ENCODE peak calls at places on chromosome 21, in ten cellular contexts. Z is K562, E is GM23338, T is HCT116, O is endothelial cell of umbilical vein, U is prostate gland, Y is stomach, R is HepG2, M is suprapubic skin, V is H1. G is an unnamed sample. For H3K36me3, the result is how much of the 10 kb centered on the place peaks cover.

GRCh38 chr21:15009964-15010363 is 54.8 kb downstream of the NRIP1 start:
- DNase-seq in Z (no peak), E (no peak), T (no peak), O (no peak), U (no peak), Y (no peak), R (no peak), M (no peak), V (no peak), G (no peak)

GRCh38 chr21:27648560-27648959 is 681.7 kb upstream of the ADAMTS5 start:
- DNase-seq in Z (no peak), E (no peak), T (no peak), O (peak), U (no peak), Y (no peak), R (no peak), M (no peak), V (no peak), G (no peak)

GRCh38 chr21:44885615-44886014 is 12.1 kb upstream of the PTTG1IP start:
- DNase-seq in Z (no peak), E (no peak), T (no peak), O (no peak), U (no peak), Y (no peak), R (no peak), M (no peak), V (no peak), G (no peak)

GRCh38 chr21:44901391-44902074 is 19.2 kb downstream of the ITGB2 start:
- DNase-seq in Z (no peak), E (no peak), T (no peak), O (no peak), U (no peak), Y (no peak), R (no peak), M (no peak), V (no peak), G (no peak)

GRCh38 chr21:41074607-41075184 is 93.3 kb upstream of the BACE2 start:
- DNase-seq in Z (no peak), E (no peak), T (no peak), O (no peak), U (no peak), Y (no peak), R (no peak), M (no peak), V (no peak), G (no peak)

GRCh38 chr21:26844258-26845065 is 747 bp downstream of the ADAMTS1 start:
- DNase-seq in Z (no peak), E (peak), T (no peak), O (peak), U (peak), Y (no peak), R (no peak), M (peak), V (no peak), G (no peak)

GRCh38 chr21:37631319-37632117 is 264.9 kb downstream of the DYRK1A start:
- DNase-seq in Z (no peak), E (peak), T (no peak), O (peak), U (peak), Y (peak), R (no peak), M (no peak), V (peak), G (peak)

GRCh38 chr21:33418686-33419085 is 15.5 kb downstream of the IFNGR2 start:
- DNase-seq in Z (no peak), E (no peak), T (no peak), O (peak), U (peak), Y (no peak), R (no peak), M (peak), V (no peak), G (no peak)

GRCh38 chr21:39556176-39556575 is 56.6 kb upstream of the B3GALT5 start:
- DNase-seq in Z (no peak), E (peak), T (no peak), O (no peak), U (no peak), Y (no peak), R (no peak), M (no peak), V (no peak), G (no peak)

GRCh38 chr21:16509466-16509865 is 779.7 kb downstream of the USP25 start:
- DNase-seq in Z (no peak), E (no peak), T (no peak), O (no peak), U (no peak), Y (no peak), R (no peak), M (no peak), V (no peak), G (no peak)

GRCh38 chr21:44950016-44950326 is 10.1 kb downstream of the SLX9 start:
- DNase-seq in Z (no peak), E (no peak), T (no peak), O (no peak), U (no peak), Y (no peak), R (no peak), M (no peak), V (no peak), G (no peak)

GRCh38 chr21:41247561-41247968 is 69.0 kb upstream of the FAM3B start:
- DNase-seq in Z (peak), E (no peak), T (no peak), O (peak), U (peak), Y (peak), R (peak), M (no peak), V (no peak), G (peak)

GRCh38 chr21:32947736-32948135 is 78.0 kb upstream of the OLIG2 start:
- DNase-seq in Z (no peak), E (no peak), T (no peak), O (no peak), U (no peak), Y (no peak), R (no peak), M (no peak), V (no peak), G (no peak)

GRCh38 chr21:26449161-26449560 is 123.9 kb downstream of the CYYR1 start:
- DNase-seq in Z (no peak), E (no peak), T (no peak), O (peak), U (no peak), Y (no peak), R (no peak), M (no peak), V (no peak), G (no peak)

GRCh38 chr21:25422610-25423608 is 184.4 kb downstream of the MRPL39 start:
- DNase-seq in Z (no peak), E (no peak), T (no peak), O (no peak), U (no peak), Y (no peak), R (no peak), M (no peak), V (no peak), G (no peak)
- TF ChIP-seq POLR2AphosphoS5 in Z (no peak), E (no peak), T (no peak), O (no peak), U (no peak), Y (no peak), R (no peak), M (no peak), V (no peak), G (no peak)

DNA sequence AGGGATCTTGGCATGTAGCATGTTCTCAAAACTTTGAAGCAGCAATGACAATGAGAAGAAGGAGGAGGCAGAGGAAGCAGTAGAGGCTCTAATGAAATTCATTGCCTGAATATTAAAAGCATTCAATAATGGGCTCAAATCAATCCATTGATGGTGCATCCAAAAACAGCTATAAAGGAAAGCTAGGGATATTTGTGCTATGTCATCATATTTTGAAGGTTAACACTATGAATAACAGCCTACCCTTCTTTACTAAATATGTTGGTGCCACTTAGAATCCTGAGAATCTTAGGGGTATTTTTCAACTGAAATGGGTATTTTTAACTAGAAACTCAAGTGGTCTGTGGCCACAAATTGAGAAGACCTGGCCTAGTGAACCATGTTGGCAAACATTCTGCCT is 153.7 kb downstream of the SETD4 start:
- DNase-seq in Z (no peak), E (no peak), T (no peak), O (no peak), U (no peak), Y (no peak), R (no peak), M (no peak), V (no peak), G (no peak)
- H3K36me3 ChIP-seq in Z (under half), E (under half), T (under half), O (under half), U (under half), Y (under half), R (under half), M (under half), V (under half), G (under half)

GRCh38 chr21:46022551-46023107 is 41.1 kb downstream of the COL6A1 start:
- DNase-seq in Z (peak), E (no peak), T (no peak), O (no peak), U (no peak), Y (no peak), R (peak), M (peak), V (no peak), G (peak)

GRCh38 chr21:46020581-46020980 is 39.0 kb downstream of the COL6A1 start:
- DNase-seq in Z (no peak), E (no peak), T (no peak), O (no peak), U (no peak), Y (no peak), R (no peak), M (no peak), V (no peak), G (no peak)

GRCh38 chr21:46023126-46023985 is 41.8 kb downstream of the COL6A1 start:
- DNase-seq in Z (no peak), E (no peak), T (no peak), O (no peak), U (no peak), Y (no peak), R (no peak), M (no peak), V (no peak), G (no peak)

GRCh38 chr21:46021398-46021797 is 39.8 kb downstream of the COL6A1 start:
- DNase-seq in Z (no peak), E (no peak), T (no peak), O (no peak), U (no peak), Y (no peak), R (no peak), M (no peak), V (no peak), G (no peak)

GRCh38 chr21:46021978-46022544 is 40.5 kb downstream of the COL6A1 start:
- DNase-seq in Z (no peak), E (no peak), T (no peak), O (no peak), U (no peak), Y (peak), R (no peak), M (peak), V (no peak), G (peak)
- TF ChIP-seq POLR2AphosphoS5 in Z (no peak), E (no peak), T (no peak), O (no peak), U (no peak), Y (peak), R (no peak), M (peak), V (no peak), G (no peak)

GRCh38 chr21:46648539-46648938 is 13.1 kb downstream of the PRMT2 start:
- DNase-seq in Z (no peak), E (no peak), T (no peak), O (no peak), U (no peak), Y (no peak), R (no peak), M (no peak), V (no peak), G (no peak)
- H3K36me3 ChIP-seq in Z (half or more), E (under half), T (half or more), O (half or more), U (under half), Y (half or more), R (half or more), M (half or more), V (under half), G (half or more)

DNA sequence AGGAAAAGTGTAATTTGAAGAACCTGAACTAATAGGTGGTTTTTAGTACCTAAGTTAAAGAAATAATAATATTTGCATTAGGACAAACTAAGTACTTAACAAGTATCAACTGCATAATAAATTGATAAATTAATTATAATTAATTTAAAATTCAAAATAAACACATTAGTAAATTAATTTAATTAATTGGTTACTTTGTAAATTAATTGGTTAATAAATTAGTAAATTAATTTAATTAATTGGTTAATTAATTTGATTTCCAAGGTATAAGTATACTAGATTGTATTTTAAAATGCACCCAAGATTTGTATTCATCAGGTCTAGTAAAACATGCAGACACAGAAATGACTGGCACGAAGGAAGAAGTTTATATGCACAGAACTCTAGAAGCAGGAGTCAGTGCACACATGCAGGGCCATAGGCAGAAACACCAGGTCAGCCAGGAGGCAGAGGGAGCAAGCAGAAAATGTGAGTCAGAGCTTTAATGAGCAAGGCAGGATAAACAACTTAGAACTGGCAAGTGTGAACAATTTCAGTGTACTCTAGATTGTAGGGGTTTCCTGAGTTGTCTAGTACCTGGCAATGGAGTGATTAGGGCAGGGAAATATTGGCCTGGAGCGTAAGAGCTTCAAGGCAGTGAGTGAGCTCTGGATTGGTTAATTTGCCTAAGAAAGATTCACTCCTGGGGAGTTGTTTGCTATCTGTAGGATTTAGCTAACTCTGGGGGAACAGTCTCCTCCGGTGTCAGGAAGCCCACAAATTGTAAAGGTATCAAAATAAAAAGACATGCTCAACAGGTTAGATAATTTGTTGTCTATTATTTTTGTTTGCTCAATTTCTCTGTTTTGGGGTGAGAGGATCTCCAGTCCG is 665.7 kb downstream of the MRPL39 start:
- DNase-seq in Z (no peak), E (peak), T (no peak), O (no peak), U (peak), Y (peak), R (no peak), M (no peak), V (no peak), G (no peak)
- TF ChIP-seq POLR2AphosphoS5 in Z (no peak), E (no peak), T (no peak), O (no peak), U (peak), Y (peak), R (no peak), M (no peak), V (no peak), G (no peak)

DNA sequence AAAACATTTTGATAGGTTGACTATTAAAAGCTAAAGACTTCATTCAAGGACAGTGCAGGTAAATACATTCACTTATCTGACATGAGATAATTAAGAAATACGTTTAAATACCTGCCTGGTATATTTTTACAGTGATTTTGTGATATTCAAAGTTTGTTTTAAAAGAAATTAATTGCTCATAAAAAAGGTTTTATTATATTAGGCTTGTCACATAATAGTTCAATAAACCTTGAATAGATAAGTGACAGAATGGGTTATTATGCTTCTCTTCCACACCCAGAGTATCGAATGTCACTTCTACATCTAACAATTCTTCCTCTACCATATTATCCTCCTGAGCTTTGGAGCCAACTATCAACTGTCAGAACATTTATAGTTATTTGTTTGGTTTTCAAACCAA is 60.0 kb downstream of the LTN1 start:
- DNase-seq in Z (no peak), E (no peak), T (no peak), O (no peak), U (no peak), Y (no peak), R (no peak), M (no peak), V (no peak), G (no peak)
- H3K36me3 ChIP-seq in Z (half or more), E (under half), T (under half), O (under half), U (under half), Y (under half), R (under half), M (half or more), V (under half), G (under half)

G was measured in upper lobe of left lung.